ENCODE peak calls at places on chromosomes 2 and 18, in seven cellular contexts. D, K, V, J, P, C and Y are unnamed samples.

GRCh38 chr2:30601375-30601774 is 154.3 kb downstream of the LCLAT1 start:
- ATAC-seq in D (no peak), C (no peak), P (no peak), V (no peak), K (no peak), J (peak), Y (no peak)

GRCh38 chr2:9725106-9725505 is 94.3 kb upstream of the YWHAQ start:
- ATAC-seq in K (no peak), J (no peak), C (no peak), V (peak), D (no peak), P (no peak), Y (no peak)

GRCh38 chr18:70781860-70782453 is 493.1 kb downstream of the SOCS6 start:
- ATAC-seq in J (no peak), D (peak), C (peak), V (peak), P (peak), K (peak), Y (no peak)

GRCh38 chr2:113848758-113849460 is 41.0 kb upstream of the ACTR3 start:
- ATAC-seq in P (peak), C (peak), J (no peak), K (no peak), V (peak), D (no peak), Y (no peak)

GRCh38 chr2:195842932-195843331 is 185.9 kb downstream of the SLC39A10 start:
- ATAC-seq in C (no peak), V (no peak), D (no peak), J (no peak), P (peak), K (no peak), Y (no peak)

GRCh38 chr2:232897971-232898408 is 27.9 kb downstream of the SNORC start:
- ATAC-seq in D (no peak), J (no peak), V (no peak), K (no peak), P (no peak), C (no peak), Y (no peak)

GRCh38 chr2:39243469-39244123 is at the start of gene CDKL4:
- ATAC-seq in P (no peak), C (no peak), K (peak), V (peak), D (peak), J (peak), Y (peak)

GRCh38 chr2:34570266-34570872 is 971.3 kb upstream of the FAM98A start:
- ATAC-seq in P (peak), J (no peak), K (peak), D (peak), V (peak), C (peak), Y (no peak)

GRCh38 chr2:241354668-241355658 is 1.1 kb upstream of the FARP2 start:
- ATAC-seq in C (peak), P (peak), V (peak), D (peak), J (peak), K (peak), Y (peak)

GRCh38 chr2:170714156-170715061 is 728 bp upstream of the SP5 start:
- ATAC-seq in K (peak), J (peak), D (peak), P (peak), C (peak), V (peak), Y (peak)

GRCh38 chr2:30612371-30612770 is 165.3 kb downstream of the LCLAT1 start:
- ATAC-seq in K (no peak), C (no peak), J (peak), V (peak), D (no peak), P (no peak), Y (no peak)

GRCh38 chr2:182868049-182868422 is 1.6 kb upstream of the FRZB start:
- ATAC-seq in C (no peak), D (no peak), K (no peak), V (peak), P (no peak), J (no peak), Y (no peak)

GRCh38 chr18:36905560-36905959 is 76.6 kb downstream of the KIAA1328 start:
- ATAC-seq in J (no peak), V (no peak), D (no peak), P (no peak), C (no peak), K (no peak), Y (no peak)

GRCh38 chr18:64183674-64184073 is 34.8 kb upstream of the LINC00305 start:
- ATAC-seq in V (no peak), D (no peak), K (no peak), C (no peak), J (no peak), P (no peak), Y (no peak)

GRCh38 chr2:210399440-210400041 is 77.0 kb downstream of the LANCL1 start:
- ATAC-seq in D (peak), V (no peak), J (no peak), P (peak), K (no peak), C (no peak), Y (no peak)

GRCh38 chr18:75025573-75025972 is 183.4 kb downstream of the PTGR3 start:
- ATAC-seq in C (no peak), V (no peak), J (no peak), D (no peak), K (no peak), P (no peak), Y (no peak)

GRCh38 chr2:217922101-217923006 is 80.4 kb downstream of the TNS1 start:
- ATAC-seq in K (peak), D (peak), C (no peak), V (peak), P (no peak), J (peak), Y (peak)

GRCh38 chr18:75654928-75655745 is 227.6 kb upstream of the SMIM21 start:
- ATAC-seq in K (no peak), V (no peak), C (no peak), D (no peak), J (peak), P (no peak), Y (no peak)

GRCh38 chr2:20977497-20977896 is 66.4 kb downstream of the APOB start:
- ATAC-seq in J (no peak), C (no peak), K (no peak), P (no peak), V (no peak), D (no peak), Y (peak)

GRCh38 chr2:145411493-145411892 is 891.6 kb upstream of the ZEB2 start:
- ATAC-seq in D (no peak), K (no peak), P (peak), J (no peak), V (no peak), C (no peak), Y (no peak)

GRCh38 chr2:204003276-204003985 is 66.9 kb downstream of the ICOS start:
- ATAC-seq in P (no peak), D (no peak), V (no peak), C (no peak), K (no peak), J (no peak), Y (no peak)

GRCh38 chr2:9174771-9175441 is 31.7 kb upstream of the ASAP2 start:
- ATAC-seq in J (no peak), C (no peak), P (no peak), V (no peak), K (no peak), D (no peak), Y (no peak)

GRCh38 chr18:52392160-52392559 is 52.2 kb downstream of the DCC start:
- ATAC-seq in P (peak), J (no peak), K (no peak), D (no peak), V (no peak), C (no peak), Y (no peak)

GRCh38 chr2:207328944-207329386 is 163.2 kb upstream of the KLF7 start:
- ATAC-seq in K (no peak), J (no peak), D (no peak), C (no peak), P (peak), V (no peak), Y (no peak)

GRCh38 chr2:18913512-18913911 is 324.1 kb upstream of the NT5C1B start:
- ATAC-seq in P (no peak), K (no peak), D (no peak), V (no peak), C (no peak), J (no peak), Y (no peak)

GRCh38 chr2:206543073-206543472 is 99.2 kb upstream of the FAM237A start:
- ATAC-seq in V (no peak), C (no peak), P (no peak), D (no peak), J (no peak), K (no peak), Y (no peak)

GRCh38 chr2:1752751-1753150 is 8.4 kb upstream of the PXDN start:
- ATAC-seq in D (no peak), J (no peak), C (no peak), V (no peak), K (no peak), P (no peak), Y (no peak)

GRCh38 chr18:70086085-70086484 is 119.4 kb downstream of the RTTN start:
- ATAC-seq in P (no peak), D (peak), C (no peak), J (no peak), V (no peak), K (no peak), Y (no peak)

GRCh38 chr2:204049635-204050034 is 113.1 kb downstream of the ICOS start:
- ATAC-seq in D (no peak), C (no peak), V (no peak), J (no peak), P (peak), K (no peak), Y (no peak)

GRCh38 chr2:44578401-44579135 is 216.8 kb downstream of the CAMKMT start:
- ATAC-seq in C (no peak), J (peak), P (peak), D (peak), V (no peak), K (no peak), Y (no peak)

GRCh38 chr18:21391074-21391673 is 149.1 kb downstream of the GREB1L start:
- ATAC-seq in J (no peak), C (peak), K (no peak), P (peak), D (no peak), V (no peak), Y (no peak)

GRCh38 chr2:263774-264492 is at the start of gene SH3YL1:
- ATAC-seq in K (peak), P (peak), D (peak), C (peak), J (peak), V (peak), Y (peak)

GRCh38 chr18:48031011-48031480 is 100.6 kb upstream of the SMAD2 start:
- ATAC-seq in V (peak), K (peak), P (peak), C (peak), D (peak), J (peak), Y (peak)

GRCh38 chr2:136395590-136395989 is 277.6 kb upstream of the CXCR4 start:
- ATAC-seq in D (no peak), C (no peak), K (no peak), V (no peak), J (no peak), P (no peak), Y (no peak)

GRCh38 chr2:127582863-127583861 is 47.7 kb downstream of the MYO7B start:
- ATAC-seq in C (no peak), P (no peak), J (no peak), K (no peak), V (peak), D (no peak), Y (no peak)

GRCh38 chr2:103132536-103133217 is 370.8 kb downstream of the TMEM182 start:
- ATAC-seq in K (no peak), D (no peak), V (no peak), P (peak), J (no peak), C (no peak), Y (no peak)

GRCh38 chr18:37242091-37242490 is 323.5 kb downstream of the CELF4 start:
- ATAC-seq in D (no peak), V (no peak), K (no peak), P (no peak), J (no peak), C (no peak), Y (no peak)

GRCh38 chr2:56224316-56224715 is 40.5 kb downstream of the CCDC85A start:
- ATAC-seq in D (no peak), V (no peak), P (no peak), J (no peak), K (no peak), C (no peak), Y (no peak)

GRCh38 chr2:182694189-182694588 is 21.9 kb upstream of the DNAJC10 start:
- ATAC-seq in J (no peak), P (no peak), K (no peak), D (no peak), V (no peak), C (no peak), Y (no peak)

GRCh38 chr2:39524061-39524460 is 87.0 kb upstream of the MAP4K3 start:
- ATAC-seq in P (no peak), D (no peak), J (no peak), C (peak), K (no peak), V (no peak), Y (no peak)

GRCh38 chr18:9950289-9951016 is 36.6 kb downstream of the VAPA start:
- ATAC-seq in D (no peak), C (no peak), P (no peak), J (no peak), V (no peak), K (no peak), Y (no peak)
- TF ChIP-seq POLR2A in D (no peak), C (no peak), P (no peak), J (no peak), V (no peak), K (no peak), Y (no peak)

GRCh38 chr2:231713738-231714638 is 5.7 kb downstream of the PTMA start:
- ATAC-seq in K (peak), C (peak), P (peak), V (peak), D (peak), J (peak), Y (peak)
- TF ChIP-seq POLR2A in K (no peak), C (no peak), P (no peak), V (no peak), D (peak), J (no peak), Y (no peak)

DNA sequence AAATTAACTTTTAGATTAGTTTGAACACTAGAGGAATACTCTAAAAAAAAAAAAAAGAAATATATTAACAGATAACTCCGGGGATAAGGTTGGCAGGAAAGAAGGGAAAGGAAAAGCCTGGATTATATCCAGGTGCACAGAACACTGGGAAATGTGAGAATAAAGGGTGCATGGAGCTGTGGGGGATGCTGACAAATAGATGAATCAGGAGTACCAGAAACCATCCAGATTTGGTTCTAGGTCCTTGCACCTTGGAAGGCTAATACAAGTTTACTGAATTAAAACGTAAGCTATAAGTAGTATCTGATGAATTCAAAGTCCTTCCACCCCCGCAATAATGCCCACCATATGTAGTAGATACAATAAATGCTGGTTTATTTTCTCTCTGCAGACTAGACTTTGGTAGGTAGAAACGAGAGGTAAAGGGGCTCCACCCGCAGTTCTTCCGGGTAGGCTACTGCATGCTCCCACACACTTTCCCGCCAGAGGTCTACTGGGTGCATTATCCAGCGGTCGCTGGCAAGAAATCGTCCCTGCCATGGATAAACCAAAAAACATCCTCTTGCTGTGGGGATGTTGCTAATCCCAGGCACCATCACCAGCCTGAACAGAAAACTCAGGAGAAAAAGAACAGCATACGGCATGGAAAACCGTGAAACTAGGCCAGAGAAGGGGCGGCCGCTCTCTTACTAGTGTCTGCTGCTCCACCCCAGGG is 1.6 kb downstream of the CNRIP1 start:
- ATAC-seq in D (peak), J (peak), P (no peak), V (no peak), C (no peak), K (no peak), Y (peak)
- TF ChIP-seq POLR2A in D (no peak), J (no peak), P (no peak), V (no peak), C (no peak), K (no peak), Y (no peak)

GRCh38 chr2:42133771-42134195 is 35.4 kb upstream of the EML4 start:
- ATAC-seq in P (no peak), K (no peak), D (no peak), V (no peak), C (no peak), J (no peak), Y (no peak)

GRCh38 chr2:42135381-42136312 is 33.5 kb upstream of the EML4 start:
- ATAC-seq in P (peak), J (no peak), K (no peak), V (peak), C (no peak), D (no peak), Y (no peak)

GRCh38 chr2:42132066-42132965 is 36.8 kb upstream of the EML4 start:
- ATAC-seq in D (no peak), P (peak), C (peak), V (no peak), K (no peak), J (peak), Y (peak)

GRCh38 chr2:42129947-42130346 is 39.2 kb upstream of the EML4 start:
- ATAC-seq in V (no peak), P (peak), K (no peak), C (no peak), D (no peak), J (no peak), Y (no peak)

DNA sequence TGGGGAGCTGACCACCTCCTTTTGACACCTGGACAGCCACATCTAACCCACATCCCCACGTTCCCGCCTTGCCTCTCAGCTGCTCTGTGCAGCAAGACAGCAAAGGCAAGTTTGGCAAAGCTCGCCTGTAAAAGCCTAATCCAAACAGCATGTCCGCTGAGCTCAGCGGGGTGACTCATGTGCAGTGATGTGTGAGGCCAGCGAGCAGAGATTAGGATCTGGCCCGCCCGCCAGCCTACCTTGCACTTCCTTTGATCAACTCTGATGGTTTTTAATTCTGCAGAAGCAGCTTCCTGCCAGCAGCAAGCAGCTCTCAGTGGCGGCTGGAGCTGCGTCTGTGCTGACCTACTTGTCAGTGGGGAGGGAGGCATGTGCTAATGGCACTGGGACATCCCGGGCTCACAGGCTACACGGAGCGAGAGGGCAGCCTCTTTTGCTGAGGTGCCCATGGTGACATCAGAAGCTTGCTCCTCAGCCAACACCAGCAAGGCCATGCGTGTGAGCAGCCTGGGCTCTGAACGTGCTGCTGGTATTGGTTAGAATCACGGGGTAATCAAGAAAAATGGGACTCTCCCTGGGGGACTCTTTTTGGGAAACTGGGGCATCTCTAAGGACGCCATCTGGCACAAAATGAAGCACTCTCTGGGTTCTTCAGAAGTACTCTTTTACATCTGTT is 36.0 kb upstream of the EML4 start:
- ATAC-seq in J (peak), V (peak), D (peak), C (peak), P (peak), K (peak), Y (peak)
- TF ChIP-seq POLR2A in J (no peak), V (peak), D (peak), C (no peak), P (peak), K (peak), Y (no peak)

DNA sequence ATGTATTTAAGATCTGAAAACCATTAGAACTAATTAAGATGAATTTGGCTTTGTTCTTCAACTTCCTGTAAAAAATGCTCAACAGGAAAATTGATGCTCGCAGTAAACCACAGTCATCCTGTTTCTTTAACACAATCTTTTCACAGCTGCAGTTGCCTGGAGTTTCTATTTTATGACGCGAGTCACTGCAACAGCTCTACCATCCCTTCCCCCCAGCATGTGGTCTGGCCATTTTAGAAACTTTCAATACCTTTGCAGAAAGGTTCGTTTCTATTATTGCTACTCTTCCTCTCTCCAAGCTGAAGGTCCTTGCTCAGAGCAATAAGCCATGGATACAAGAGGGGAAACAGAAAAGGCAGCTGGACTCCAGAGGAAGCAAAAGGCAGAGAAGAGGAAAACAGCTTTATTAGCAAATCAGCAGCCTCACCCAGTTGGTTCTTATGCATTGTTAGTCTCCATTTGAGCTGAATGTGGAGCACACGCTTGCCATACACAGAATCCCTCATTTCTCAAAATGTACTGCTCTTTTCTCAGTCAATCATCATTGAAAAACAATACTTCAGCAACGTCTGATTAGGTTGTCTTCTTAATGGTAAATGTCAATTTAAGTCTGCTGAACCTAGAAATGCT is 3.9 kb downstream of the WIPF1 start:
- ATAC-seq in K (no peak), J (peak), D (peak), V (no peak), P (peak), C (no peak), Y (peak)
- TF ChIP-seq POLR2A in K (no peak), J (no peak), D (no peak), V (no peak), P (peak), C (no peak), Y (no peak)

GRCh38 chr2:28621172-28622100 is 125.6 kb downstream of the PLB1 start:
- ATAC-seq in K (peak), V (peak), C (peak), J (peak), D (peak), P (peak), Y (peak)
- TF ChIP-seq POLR2A in K (no peak), V (no peak), C (no peak), J (no peak), D (peak), P (no peak), Y (no peak)

GRCh38 chr2:97808816-97809215 is 95.4 kb downstream of the ZAP70 start:
- ATAC-seq in J (no peak), P (no peak), D (no peak), C (no peak), K (no peak), V (no peak), Y (no peak)
- TF ChIP-seq POLR2A in J (no peak), P (no peak), D (no peak), C (no peak), K (no peak), V (no peak), Y (no peak)